ENCODE peak calls at places on chromosomes 7 and 10, in five cellular contexts. One of them, this sample, is unnamed. For H4K20me1 and H3F3A, the result is how much of the 10 kb centered on the place peaks cover.

GRCh38 chr7:102933763-102934162 is 21.0 kb downstream of the LRRC17 start:
- DNase-seq in GM23248: peak
- DNase-seq in SK-N-SH: peak
- DNase-seq in PC-3: no peak
- DNase-seq in GM23338: peak
- DNase-seq in this sample: peak

GRCh38 chr7:136637826-136638225 is 230.6 kb upstream of the CHRM2 start:
- DNase-seq in GM23248: peak
- DNase-seq in SK-N-SH: no peak
- DNase-seq in PC-3: no peak
- DNase-seq in GM23338: peak
- DNase-seq in this sample: no peak

GRCh38 chr7:101087334-101088068 is 2.2 kb downstream of the TRIM56 start:
- DNase-seq in GM23248: no peak
- DNase-seq in SK-N-SH: no peak
- DNase-seq in PC-3: no peak
- DNase-seq in GM23338: no peak
- DNase-seq in this sample: no peak

GRCh38 chr10:2012209-2012608 is 274.9 kb upstream of the ADARB2 start:
- DNase-seq in GM23248: no peak
- DNase-seq in SK-N-SH: no peak
- DNase-seq in PC-3: no peak
- DNase-seq in GM23338: no peak
- DNase-seq in this sample: no peak

GRCh38 chr7:99000196-99000903 is 122.0 kb downstream of the TRRAP start:
- DNase-seq in GM23248: no peak
- DNase-seq in SK-N-SH: no peak
- DNase-seq in PC-3: no peak
- DNase-seq in GM23338: no peak
- DNase-seq in this sample: no peak

GRCh38 chr7:28549998-28550397 is 137.7 kb downstream of the CREB5 start:
- DNase-seq in GM23248: no peak
- DNase-seq in SK-N-SH: no peak
- DNase-seq in PC-3: no peak
- DNase-seq in GM23338: no peak
- DNase-seq in this sample: no peak

GRCh38 chr10:113030453-113030852 is 80.4 kb downstream of the TCF7L2 start:
- DNase-seq in GM23248: peak
- DNase-seq in SK-N-SH: no peak
- DNase-seq in PC-3: no peak
- DNase-seq in GM23338: no peak
- DNase-seq in this sample: no peak

GRCh38 chr7:50826371-50827172 is 43.9 kb upstream of the GRB10 start:
- DNase-seq in GM23248: peak
- DNase-seq in SK-N-SH: no peak
- DNase-seq in PC-3: peak
- DNase-seq in GM23338: no peak
- DNase-seq in this sample: no peak

GRCh38 chr10:28151636-28152035 is 151.2 kb downstream of the MPP7 start:
- DNase-seq in GM23248: no peak
- DNase-seq in SK-N-SH: no peak
- DNase-seq in PC-3: no peak
- DNase-seq in GM23338: no peak
- DNase-seq in this sample: no peak

GRCh38 chr10:45197816-45198595 is 117.4 kb downstream of the OR13A1 start:
- DNase-seq in GM23248: no peak
- DNase-seq in SK-N-SH: no peak
- DNase-seq in PC-3: no peak
- DNase-seq in GM23338: no peak
- DNase-seq in this sample: no peak

GRCh38 chr10:61869772-61870520 is 31.6 kb upstream of the ARID5B start:
- DNase-seq in GM23248: peak
- DNase-seq in SK-N-SH: no peak
- DNase-seq in PC-3: peak
- DNase-seq in GM23338: no peak
- DNase-seq in this sample: no peak

GRCh38 chr7:81887098-81887497 is 117.3 kb upstream of the HGF start:
- DNase-seq in GM23248: no peak
- DNase-seq in SK-N-SH: peak
- DNase-seq in PC-3: no peak
- DNase-seq in GM23338: no peak
- DNase-seq in this sample: no peak

GRCh38 chr10:124001391-124002260 is 91.8 kb downstream of the CHST15 start:
- DNase-seq in GM23248: no peak
- DNase-seq in SK-N-SH: peak
- DNase-seq in PC-3: no peak
- DNase-seq in GM23338: no peak
- DNase-seq in this sample: no peak

GRCh38 chr7:31805209-31805818 is 118.3 kb downstream of the PPP1R17 start:
- DNase-seq in GM23248: peak
- DNase-seq in SK-N-SH: no peak
- DNase-seq in PC-3: no peak
- DNase-seq in GM23338: no peak
- DNase-seq in this sample: no peak

GRCh38 chr7:138480527-138480926 is 20.5 kb downstream of the TRIM24 start:
- DNase-seq in GM23248: no peak
- DNase-seq in SK-N-SH: no peak
- DNase-seq in PC-3: no peak
- DNase-seq in GM23338: no peak
- DNase-seq in this sample: no peak
- H4K20me1 ChIP-seq in GM23248: under half
- H4K20me1 ChIP-seq in SK-N-SH: under half
- H4K20me1 ChIP-seq in PC-3: under half
- H4K20me1 ChIP-seq in GM23338: half or more
- H4K20me1 ChIP-seq in this sample: half or more

DNA sequence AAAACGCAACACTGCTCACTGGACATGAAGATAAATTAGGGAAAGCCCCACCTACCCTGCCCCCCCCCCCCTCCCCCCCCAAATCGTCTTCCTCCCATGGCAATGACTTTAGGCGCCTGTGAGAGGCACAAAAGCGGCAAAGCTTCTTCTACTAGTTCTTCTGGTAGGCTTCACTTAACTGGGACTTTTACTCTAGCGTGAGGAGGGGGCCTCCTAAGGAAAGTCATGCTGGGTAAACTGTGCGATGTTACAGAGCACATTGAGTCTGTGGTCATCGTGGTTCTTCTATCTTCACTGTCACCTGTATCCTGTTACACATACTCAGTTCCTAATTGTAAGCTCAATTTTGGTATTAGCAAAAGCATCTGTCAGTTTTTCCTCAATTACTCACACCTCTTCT is 25.1 kb downstream of the HSPB1 start:
- DNase-seq in GM23248: no peak
- DNase-seq in SK-N-SH: peak
- DNase-seq in PC-3: no peak
- DNase-seq in GM23338: no peak
- DNase-seq in this sample: no peak
- H3F3A ChIP-seq in GM23248: half or more
- H3F3A ChIP-seq in SK-N-SH: under half
- H3F3A ChIP-seq in PC-3: under half
- H3F3A ChIP-seq in GM23338: half or more
- H3F3A ChIP-seq in this sample: under half

GRCh38 chr7:151853896-151854807 is 22.8 kb downstream of the PRKAG2 start:
- DNase-seq in GM23248: peak
- DNase-seq in SK-N-SH: peak
- DNase-seq in PC-3: no peak
- DNase-seq in GM23338: no peak
- DNase-seq in this sample: peak

GRCh38 chr7:151857866-151858440 is 19.0 kb downstream of the PRKAG2 start:
- DNase-seq in GM23248: no peak
- DNase-seq in SK-N-SH: no peak
- DNase-seq in PC-3: no peak
- DNase-seq in GM23338: no peak
- DNase-seq in this sample: no peak

GRCh38 chr7:151857412-151857811 is 19.5 kb downstream of the PRKAG2 start:
- DNase-seq in GM23248: no peak
- DNase-seq in SK-N-SH: no peak
- DNase-seq in PC-3: no peak
- DNase-seq in GM23338: no peak
- DNase-seq in this sample: no peak

GRCh38 chr7:151856516-151856915 is 20.4 kb downstream of the PRKAG2 start:
- DNase-seq in GM23248: no peak
- DNase-seq in SK-N-SH: no peak
- DNase-seq in PC-3: no peak
- DNase-seq in GM23338: no peak
- DNase-seq in this sample: no peak

DNA sequence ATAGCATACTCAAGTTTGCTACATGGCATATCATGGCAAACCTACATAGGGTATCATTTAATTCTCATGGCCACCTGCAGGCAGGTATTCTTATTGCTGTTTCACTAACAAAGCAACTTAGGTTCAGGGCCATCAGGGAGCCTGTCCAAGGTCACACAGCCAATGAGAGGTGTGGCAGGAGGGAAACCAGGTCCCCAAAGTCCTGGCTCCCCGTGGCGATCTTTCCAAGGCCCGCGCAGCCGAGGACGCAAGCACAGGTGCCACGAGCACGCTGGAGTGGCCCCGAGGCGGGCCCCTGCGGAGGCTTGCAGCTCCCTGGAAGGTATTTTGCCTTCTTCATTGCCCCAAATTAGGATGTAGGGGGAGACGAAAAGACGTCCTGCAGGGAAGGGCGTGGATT is 20.8 kb downstream of the PRKAG2 start:
- DNase-seq in GM23248: no peak
- DNase-seq in SK-N-SH: no peak
- DNase-seq in PC-3: peak
- DNase-seq in GM23338: peak
- DNase-seq in this sample: no peak
- H4K20me1 ChIP-seq in GM23248: under half
- H4K20me1 ChIP-seq in SK-N-SH: under half
- H4K20me1 ChIP-seq in PC-3: under half
- H4K20me1 ChIP-seq in GM23338: under half
- H4K20me1 ChIP-seq in this sample: under half

GRCh38 chr7:107037866-107038598 is 6.5 kb upstream of the PRKAR2B start:
- DNase-seq in GM23248: no peak
- DNase-seq in SK-N-SH: no peak
- DNase-seq in PC-3: no peak
- DNase-seq in GM23338: no peak
- DNase-seq in this sample: no peak
- H3F3A ChIP-seq in GM23248: under half
- H3F3A ChIP-seq in SK-N-SH: under half
- H3F3A ChIP-seq in PC-3: under half
- H3F3A ChIP-seq in GM23338: under half
- H3F3A ChIP-seq in this sample: under half

GRCh38 chr7:151116603-151117002 is 30.3 kb downstream of the AGAP3 start:
- DNase-seq in GM23248: no peak
- DNase-seq in SK-N-SH: no peak
- DNase-seq in PC-3: no peak
- DNase-seq in GM23338: no peak
- DNase-seq in this sample: no peak
- H4K20me1 ChIP-seq in GM23248: under half
- H4K20me1 ChIP-seq in SK-N-SH: half or more
- H4K20me1 ChIP-seq in PC-3: under half
- H4K20me1 ChIP-seq in GM23338: under half
- H4K20me1 ChIP-seq in this sample: half or more

DNA sequence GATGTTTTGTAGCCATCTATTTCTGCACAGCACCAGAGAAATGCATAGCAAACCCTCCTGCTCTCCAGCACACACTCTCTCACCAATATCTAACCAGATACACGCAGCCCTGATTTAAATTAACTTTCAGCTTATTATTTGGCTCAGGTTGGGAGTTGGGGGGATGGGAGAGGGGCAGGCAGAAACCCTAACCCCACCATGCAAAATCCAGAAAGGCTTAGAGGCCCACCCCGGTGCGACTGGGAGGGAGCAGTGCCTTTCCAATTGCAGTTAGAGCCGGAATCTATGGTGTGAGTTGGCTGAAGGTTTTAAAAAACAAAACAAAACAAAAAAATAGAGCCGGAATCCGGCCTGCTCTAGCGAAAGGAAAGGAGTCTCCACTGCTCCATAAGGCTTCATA is 3.0 kb downstream of the IGF2BP3 start:
- DNase-seq in GM23248: peak
- DNase-seq in SK-N-SH: peak
- DNase-seq in PC-3: no peak
- DNase-seq in GM23338: peak
- DNase-seq in this sample: peak
- H3F3A ChIP-seq in GM23248: under half
- H3F3A ChIP-seq in SK-N-SH: under half
- H3F3A ChIP-seq in PC-3: under half
- H3F3A ChIP-seq in GM23338: under half
- H3F3A ChIP-seq in this sample: half or more

DNA sequence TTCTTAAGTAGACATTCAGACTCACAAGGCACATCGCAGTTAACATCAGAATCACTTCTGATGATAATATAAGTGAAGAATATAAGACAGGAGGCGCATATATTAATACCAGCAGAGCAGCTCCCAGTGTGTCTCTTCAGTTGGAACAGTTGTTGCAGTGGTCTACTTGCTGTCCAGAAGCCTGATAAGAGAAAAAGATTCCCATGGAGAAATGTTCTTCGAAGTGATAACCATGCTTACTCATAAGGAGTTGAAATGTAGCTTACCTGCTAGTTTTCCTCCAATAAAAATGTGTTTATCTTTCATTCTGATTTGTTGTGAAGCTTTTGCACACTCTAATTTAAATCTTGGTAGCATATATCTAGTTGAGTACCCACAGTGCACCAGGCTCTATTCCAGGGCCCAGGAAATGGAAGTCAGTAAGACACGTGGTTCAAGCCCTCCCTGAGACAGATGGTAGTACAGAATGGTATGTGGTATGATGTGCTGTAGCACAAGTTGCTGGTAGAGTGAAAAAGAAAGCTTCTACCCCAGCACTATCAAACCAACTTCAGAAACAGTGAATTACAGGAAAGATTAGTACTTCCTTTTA is 124.0 kb downstream of the MAPK8 start:
- DNase-seq in GM23248: no peak
- DNase-seq in SK-N-SH: no peak
- DNase-seq in PC-3: no peak
- DNase-seq in GM23338: no peak
- DNase-seq in this sample: no peak
- H4K20me1 ChIP-seq in GM23248: under half
- H4K20me1 ChIP-seq in SK-N-SH: under half
- H4K20me1 ChIP-seq in PC-3: under half
- H4K20me1 ChIP-seq in GM23338: under half
- H4K20me1 ChIP-seq in this sample: under half

This sample was measured in neural progenitor cell.